ENCODE peak calls at places on chromosomes 13 and 19, in ten cellular contexts. V is Peyer's patch, T is esophagus squamous epithelium, X is transverse colon, Z is breast epithelium, G is adrenal gland, Y is body of pancreas, Q is tibial nerve, U is IMR-90, N is suprapubic skin. S is an unnamed sample.

GRCh38 chr19:32691952-32692726 is 518 bp downstream of the NUDT19 start:
- DNase-seq in V (peak; percentile 47), T (peak; percentile 27), X (peak; percentile 66), Z (peak; percentile 67), G (peak; percentile 67), Y (peak; percentile 58), Q (peak; percentile 17), U (peak; percentile 69), N (no peak), S (peak; percentile 79)

GRCh38 chr13:92952161-92952560 is 274.4 kb upstream of the GPC6 start:
- DNase-seq in V (no peak), T (no peak), X (no peak), Z (no peak), G (no peak), Y (no peak), Q (no peak), U (peak; percentile 30), N (no peak), S (no peak)

GRCh38 chr19:29121684-29122083 is 91.3 kb downstream of the UQCRFS1 start:
- DNase-seq in V (no peak), T (no peak), X (no peak), Z (no peak), G (no peak), Y (no peak), Q (peak; percentile 30), U (no peak), N (peak; percentile 52), S (no peak)

GRCh38 chr13:102704238-102704750 is 9.4 kb upstream of the METTL21C start:
- DNase-seq in V (no peak), T (no peak), X (no peak), Z (no peak), G (no peak), Y (no peak), Q (no peak), U (no peak), N (no peak), S (no peak)

GRCh38 chr13:112806761-112807652 is 117.2 kb downstream of the ATP11A start:
- DNase-seq in V (no peak), T (no peak), X (no peak), Z (no peak), G (peak; percentile 69), Y (no peak), Q (no peak), U (peak; percentile 47), N (no peak), S (no peak)

GRCh38 chr13:49777746-49778614 is 14.5 kb downstream of the KPNA3 start:
- DNase-seq in V (no peak), T (no peak), X (no peak), Z (no peak), G (no peak), Y (no peak), Q (no peak), U (no peak), N (no peak), S (no peak)

GRCh38 chr13:97726664-97727235 is 226.7 kb upstream of the IPO5 start:
- DNase-seq in V (no peak), T (no peak), X (no peak), Z (no peak), G (no peak), Y (no peak), Q (peak; percentile 52), U (no peak), N (no peak), S (no peak)

GRCh38 chr13:112836940-112837339 is 132.1 kb upstream of the MCF2L start:
- DNase-seq in V (no peak), T (no peak), X (no peak), Z (no peak), G (no peak), Y (no peak), Q (no peak), U (no peak), N (no peak), S (no peak)

GRCh38 chr19:45632468-45633196 is 6.6 kb downstream of the EML2 start:
- DNase-seq in V (no peak), T (no peak), X (peak; percentile 70), Z (peak; percentile 68), G (peak; percentile 90), Y (peak; percentile 71), Q (peak; percentile 18), U (peak; percentile 89), N (peak; percentile 87), S (peak; percentile 77)

GRCh38 chr19:40284501-40285352 is at the start of gene AKT2:
- DNase-seq in V (peak; percentile 63), T (no peak), X (no peak), Z (peak; percentile 60), G (peak; percentile 77), Y (no peak), Q (peak; percentile 18), U (peak; percentile 47), N (peak; percentile 86), S (no peak)

GRCh38 chr19:48413879-48414623 is 20.6 kb downstream of the GRIN2D start:
- DNase-seq in V (no peak), T (no peak), X (no peak), Z (no peak), G (no peak), Y (no peak), Q (no peak), U (peak; percentile 43), N (no peak), S (no peak)

GRCh38 chr19:48418317-48419064 is 25.0 kb downstream of the GRIN2D start:
- DNase-seq in V (no peak), T (no peak), X (no peak), Z (no peak), G (no peak), Y (no peak), Q (no peak), U (peak; percentile 23), N (no peak), S (no peak)

GRCh38 chr19:48417436-48417835 is 24.0 kb downstream of the GRIN2D start:
- DNase-seq in V (no peak), T (no peak), X (no peak), Z (no peak), G (no peak), Y (no peak), Q (no peak), U (no peak), N (no peak), S (no peak)

GRCh38 chr19:48415869-48416268 is 22.4 kb downstream of the GRIN2D start:
- DNase-seq in V (no peak), T (no peak), X (no peak), Z (no peak), G (no peak), Y (no peak), Q (no peak), U (no peak), N (no peak), S (peak; percentile 72)

GRCh38 chr19:48415395-48415794 is 21.9 kb downstream of the GRIN2D start:
- DNase-seq in V (peak; percentile 72), T (no peak), X (peak; percentile 92), Z (no peak), G (peak; percentile 77), Y (peak; percentile 70), Q (peak; percentile 74), U (peak; percentile 36), N (peak; percentile 92), S (peak; percentile 87)
- H3K27me3 ChIP-seq in V (no peaks in the 10 kb centered on the region), T (peaks cover 2% of the 10 kb centered on the region), X (peaks cover 30% of the 10 kb centered on the region), Z (peaks cover 4% of the 10 kb centered on the region), G (no peaks in the 10 kb centered on the region), Y (no peaks in the 10 kb centered on the region), Q (no peaks in the 10 kb centered on the region), U (peaks cover 4% of the 10 kb centered on the region), N (no peaks in the 10 kb centered on the region), S (peaks cover 14% of the 10 kb centered on the region)

GRCh38 chr19:52689804-52690394 is 44.9 kb downstream of the ZNF611 start:
- DNase-seq in V (peak; percentile 39), T (no peak), X (peak; percentile 30), Z (peak; percentile 60), G (peak; percentile 74), Y (peak; percentile 31), Q (peak; percentile 29), U (no peak), N (peak; percentile 87), S (peak; percentile 69)
- TF ChIP-seq POLR2A in V (no peak), T (no peak), X (no peak), Z (no peak), G (no peak), Y (no peak), Q (no peak), U (no peak), N (no peak), S (no peak)

GRCh38 chr19:7705387-7706187 is 3.7 kb upstream of the FCER2 start:
- DNase-seq in V (peak; percentile 94), T (no peak), X (peak; percentile 72), Z (no peak), G (no peak), Y (no peak), Q (peak; percentile 33), U (no peak), N (no peak), S (peak; percentile 42)

GRCh38 chr19:7706188-7706530 is 4.2 kb upstream of the FCER2 start:
- DNase-seq in V (no peak), T (no peak), X (no peak), Z (no peak), G (no peak), Y (no peak), Q (no peak), U (no peak), N (no peak), S (no peak)

GRCh38 chr19:7706662-7707454 is 4.9 kb upstream of the FCER2 start:
- DNase-seq in V (no peak), T (no peak), X (no peak), Z (no peak), G (no peak), Y (no peak), Q (peak; percentile 8), U (no peak), N (no peak), S (no peak)

GRCh38 chr19:7710616-7711015 is 8.7 kb upstream of the FCER2 start:
- DNase-seq in V (no peak), T (no peak), X (no peak), Z (no peak), G (no peak), Y (no peak), Q (no peak), U (no peak), N (no peak), S (no peak)

GRCh38 chr19:7709932-7710460 is 8.1 kb upstream of the FCER2 start:
- DNase-seq in V (no peak), T (no peak), X (no peak), Z (no peak), G (no peak), Y (no peak), Q (no peak), U (no peak), N (no peak), S (no peak)
- H3K4me1 ChIP-seq in V (no peaks in the 10 kb centered on the region), T (no peaks in the 10 kb centered on the region), X (no peaks in the 10 kb centered on the region), Z (no peaks in the 10 kb centered on the region), G (no peaks in the 10 kb centered on the region), Y (no peaks in the 10 kb centered on the region), Q (no peaks in the 10 kb centered on the region), U (no peaks in the 10 kb centered on the region), N (peaks cover 3% of the 10 kb centered on the region), S (no peaks in the 10 kb centered on the region)

DNA sequence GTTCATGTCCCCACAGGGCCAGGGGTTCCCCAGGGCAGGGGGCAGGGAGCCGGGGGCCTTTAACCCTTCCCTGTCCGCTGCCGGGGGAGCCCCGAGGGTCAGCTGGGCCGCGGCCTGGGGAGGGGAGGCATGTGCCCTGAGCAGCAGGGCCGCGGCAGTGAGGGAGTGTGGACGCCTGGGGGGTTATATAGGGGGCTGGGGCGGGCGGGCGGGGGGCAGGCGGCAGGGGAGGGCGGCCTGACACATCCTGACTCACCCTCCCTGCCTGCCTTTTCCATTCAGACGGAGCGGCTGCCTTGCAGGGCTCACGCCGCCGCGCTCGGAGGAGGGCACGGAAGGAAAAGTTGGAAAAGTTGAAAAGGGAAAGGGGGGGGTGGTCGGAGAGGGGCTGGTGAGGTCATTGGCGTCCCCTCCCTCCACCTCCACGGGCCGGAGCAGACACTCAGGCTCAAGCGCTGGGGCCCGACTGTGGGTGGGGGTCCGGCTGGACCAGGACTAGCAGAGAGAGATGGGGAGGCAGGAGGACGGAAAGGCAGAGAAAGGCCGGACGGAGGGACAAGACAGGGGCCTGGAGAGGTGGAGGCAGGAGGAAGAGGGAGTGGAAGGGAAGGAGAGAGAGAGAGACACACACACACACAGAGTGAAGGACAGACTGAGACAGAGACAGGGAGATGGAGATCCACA is at the start of gene IL11:
- DNase-seq in V (no peak), T (no peak), X (no peak), Z (no peak), G (no peak), Y (no peak), Q (no peak), U (peak; percentile 78), N (no peak), S (no peak)
- H3K27me3 ChIP-seq in V (peaks cover 47% of the 10 kb centered on the region), T (peaks cover 33% of the 10 kb centered on the region), X (peaks cover 81% of the 10 kb centered on the region), Z (peaks cover 62% of the 10 kb centered on the region), G (peaks cover 54% of the 10 kb centered on the region), Y (no peaks in the 10 kb centered on the region), Q (peaks cover 7% of the 10 kb centered on the region), U (no peaks in the 10 kb centered on the region), N (peaks cover 79% of the 10 kb centered on the region), S (peaks cover 65% of the 10 kb centered on the region)

S was measured in heart left ventricle.